ENCODE peak calls at places on chromosomes 7 and 10, in five cellular contexts. F, Z, L, U and G are unnamed samples.

GRCh38 chr10:72328045-72328828 is 26.5 kb downstream of the DNAJB12 start:
- DNase-seq in F (peak), Z (peak), L (peak), U (peak), G (peak)

GRCh38 chr7:103851357-103851756 is 138.1 kb downstream of the RELN start:
- DNase-seq in F (no peak), Z (peak), L (peak), U (no peak), G (peak)

GRCh38 chr7:105718511-105718925 is 137.2 kb upstream of the EFCAB10 start:
- DNase-seq in F (no peak), Z (no peak), L (no peak), U (no peak), G (no peak)

GRCh38 chr7:152853236-152853635 is 93.7 kb downstream of the ACTR3B start:
- DNase-seq in F (no peak), Z (no peak), L (no peak), U (no peak), G (no peak)

GRCh38 chr7:123433665-123434064 is 100.7 kb downstream of the IQUB start:
- DNase-seq in F (no peak), Z (no peak), L (no peak), U (no peak), G (no peak)

GRCh38 chr7:92797693-92798092 is 38.7 kb downstream of the CDK6 start:
- DNase-seq in F (no peak), Z (peak), L (no peak), U (no peak), G (peak)

GRCh38 chr10:69504576-69505250 is 53.4 kb downstream of the TSPAN15 start:
- DNase-seq in F (no peak), Z (no peak), L (no peak), U (no peak), G (no peak)

GRCh38 chr7:47188653-47189315 is 393.1 kb downstream of the TNS3 start:
- DNase-seq in F (no peak), Z (no peak), L (peak), U (no peak), G (no peak)

GRCh38 chr7:100400656-100401055 is 27.4 kb downstream of the PILRA start:
- DNase-seq in F (no peak), Z (no peak), L (no peak), U (no peak), G (peak)

GRCh38 chr7:137953043-137953691 is 48.7 kb downstream of the CREB3L2 start:
- DNase-seq in F (no peak), Z (peak), L (peak), U (no peak), G (peak)

GRCh38 chr10:46220872-46221538 is 65.8 kb upstream of the ANTXRL start:
- DNase-seq in F (no peak), Z (no peak), L (peak), U (no peak), G (no peak)

GRCh38 chr7:19696926-19697325 is 11.9 kb downstream of the POLR1F start:
- DNase-seq in F (no peak), Z (no peak), L (no peak), U (no peak), G (no peak)

GRCh38 chr10:48645600-48645999 is 39.1 kb upstream of the WDFY4 start:
- DNase-seq in F (no peak), Z (no peak), L (no peak), U (no peak), G (no peak)

GRCh38 chr10:15141136-15142067 is 27.1 kb downstream of the NMT2 start:
- DNase-seq in F (no peak), Z (no peak), L (no peak), U (no peak), G (peak)

GRCh38 chr7:2613113-2613925 is 18.5 kb upstream of the TTYH3 start:
- DNase-seq in F (no peak), Z (no peak), L (no peak), U (no peak), G (no peak)

GRCh38 chr10:43845121-43845520 is 196.4 kb upstream of the ZNF32 start:
- DNase-seq in F (no peak), Z (no peak), L (no peak), U (no peak), G (no peak)

GRCh38 chr7:150937848-150938561 is 40.1 kb downstream of the KCNH2 start:
- DNase-seq in F (no peak), Z (peak), L (no peak), U (no peak), G (peak)

GRCh38 chr10:22606164-22606614 is 108.2 kb downstream of the PIP4K2A start:
- DNase-seq in F (peak), Z (peak), L (no peak), U (no peak), G (no peak)

GRCh38 chr10:12969951-12970350 is 31.6 kb downstream of the CCDC3 start:
- DNase-seq in F (no peak), Z (no peak), L (no peak), U (no peak), G (peak)

GRCh38 chr7:115672024-115672423 is 358.5 kb downstream of the TFEC start:
- DNase-seq in F (no peak), Z (peak), L (no peak), U (no peak), G (no peak)

GRCh38 chr10:110487411-110488123 is 10.1 kb upstream of the DUSP5 start:
- DNase-seq in F (no peak), Z (peak), L (no peak), U (peak), G (no peak)

GRCh38 chr7:42373285-42373684 is 136.3 kb upstream of the GLI3 start:
- DNase-seq in F (no peak), Z (no peak), L (no peak), U (no peak), G (no peak)

GRCh38 chr7:159096736-159097581 is 47.7 kb downstream of the VIPR2 start:
- DNase-seq in F (no peak), Z (no peak), L (no peak), U (no peak), G (no peak)

GRCh38 chr7:155830961-155831806 is 18.9 kb upstream of the SHH start:
- DNase-seq in F (no peak), Z (no peak), L (no peak), U (no peak), G (no peak)

GRCh38 chr7:110539216-110539615 is 551.7 kb upstream of the LRRN3 start:
- DNase-seq in F (no peak), Z (peak), L (no peak), U (no peak), G (no peak)